ENCODE peak calls at places on chromosomes 3 and 15, in seven cellular contexts. One of them, this sample, is unnamed.

GRCh38 chr15:53230473-53230872 is 440.3 kb upstream of the ONECUT1 start:
- DNase-seq in A673: no peak
- DNase-seq in ovary: no peak
- DNase-seq in fibroblast of lung: no peak
- DNase-seq in CD4-positive, CD25-positive, alpha-beta regulatory T cell: no peak
- DNase-seq in lung: no peak
- DNase-seq in GM23338: no peak
- DNase-seq in this sample: no peak

GRCh38 chr15:57312323-57313133 is 63.8 kb upstream of the CGNL1 start:
- DNase-seq in ovary: no peak
- DNase-seq in CD4-positive, CD25-positive, alpha-beta regulatory T cell: no peak
- DNase-seq in lung: no peak
- DNase-seq in fibroblast of lung: no peak
- DNase-seq in GM23338: no peak
- DNase-seq in A673: no peak
- DNase-seq in this sample: no peak

GRCh38 chr3:158936530-158937113 is 134.8 kb downstream of the MFSD1 start:
- DNase-seq in fibroblast of lung: no peak
- DNase-seq in lung: no peak
- DNase-seq in CD4-positive, CD25-positive, alpha-beta regulatory T cell: no peak
- DNase-seq in ovary: no peak
- DNase-seq in GM23338: peak
- DNase-seq in A673: no peak
- DNase-seq in this sample: no peak

GRCh38 chr3:28575100-28575747 is 226.6 kb upstream of the AZI2 start:
- DNase-seq in fibroblast of lung: peak
- DNase-seq in ovary: peak
- DNase-seq in A673: no peak
- DNase-seq in CD4-positive, CD25-positive, alpha-beta regulatory T cell: no peak
- DNase-seq in lung: no peak
- DNase-seq in GM23338: peak
- DNase-seq in this sample: peak

GRCh38 chr3:179613807-179614206 is 9.2 kb downstream of the NDUFB5 start:
- DNase-seq in ovary: no peak
- DNase-seq in GM23338: no peak
- DNase-seq in CD4-positive, CD25-positive, alpha-beta regulatory T cell: no peak
- DNase-seq in lung: no peak
- DNase-seq in fibroblast of lung: peak
- DNase-seq in A673: no peak
- DNase-seq in this sample: no peak

GRCh38 chr3:46959169-46959515 is 17.4 kb downstream of the CCDC12 start:
- DNase-seq in CD4-positive, CD25-positive, alpha-beta regulatory T cell: peak
- DNase-seq in ovary: no peak
- DNase-seq in lung: no peak
- DNase-seq in GM23338: no peak
- DNase-seq in A673: no peak
- DNase-seq in fibroblast of lung: no peak
- DNase-seq in this sample: no peak

GRCh38 chr15:74295800-74296199 is 59.7 kb downstream of the CCDC33 start:
- DNase-seq in ovary: no peak
- DNase-seq in GM23338: no peak
- DNase-seq in A673: no peak
- DNase-seq in CD4-positive, CD25-positive, alpha-beta regulatory T cell: no peak
- DNase-seq in fibroblast of lung: no peak
- DNase-seq in lung: no peak
- DNase-seq in this sample: no peak

GRCh38 chr15:71344316-71344715 is 229.0 kb downstream of the THSD4 start:
- DNase-seq in CD4-positive, CD25-positive, alpha-beta regulatory T cell: no peak
- DNase-seq in fibroblast of lung: no peak
- DNase-seq in GM23338: no peak
- DNase-seq in ovary: no peak
- DNase-seq in lung: no peak
- DNase-seq in A673: no peak
- DNase-seq in this sample: no peak

GRCh38 chr15:82595203-82595602 is 52.0 kb downstream of the CPEB1 start:
- DNase-seq in lung: no peak
- DNase-seq in ovary: no peak
- DNase-seq in A673: no peak
- DNase-seq in fibroblast of lung: no peak
- DNase-seq in GM23338: no peak
- DNase-seq in CD4-positive, CD25-positive, alpha-beta regulatory T cell: no peak
- DNase-seq in this sample: no peak

GRCh38 chr3:194941360-194941955 is 255.8 kb downstream of the FAM43A start:
- DNase-seq in lung: no peak
- DNase-seq in A673: no peak
- DNase-seq in fibroblast of lung: no peak
- DNase-seq in GM23338: no peak
- DNase-seq in CD4-positive, CD25-positive, alpha-beta regulatory T cell: no peak
- DNase-seq in ovary: no peak
- DNase-seq in this sample: no peak

GRCh38 chr15:49235446-49236207 is 65.6 kb downstream of the GALK2 start:
- DNase-seq in A673: peak
- DNase-seq in GM23338: peak
- DNase-seq in lung: no peak
- DNase-seq in CD4-positive, CD25-positive, alpha-beta regulatory T cell: peak
- DNase-seq in fibroblast of lung: peak
- DNase-seq in ovary: peak
- DNase-seq in this sample: peak

GRCh38 chr3:112424394-112424793 is 74.9 kb downstream of the BTLA start:
- DNase-seq in lung: no peak
- DNase-seq in fibroblast of lung: no peak
- DNase-seq in ovary: no peak
- DNase-seq in CD4-positive, CD25-positive, alpha-beta regulatory T cell: no peak
- DNase-seq in A673: no peak
- DNase-seq in GM23338: no peak
- DNase-seq in this sample: no peak

GRCh38 chr3:166011771-166012170 is 174.5 kb upstream of the BCHE start:
- DNase-seq in A673: no peak
- DNase-seq in GM23338: no peak
- DNase-seq in lung: no peak
- DNase-seq in fibroblast of lung: no peak
- DNase-seq in CD4-positive, CD25-positive, alpha-beta regulatory T cell: no peak
- DNase-seq in ovary: no peak
- DNase-seq in this sample: no peak

GRCh38 chr3:140151321-140151720 is 216.3 kb downstream of the CLSTN2 start:
- DNase-seq in A673: no peak
- DNase-seq in ovary: no peak
- DNase-seq in fibroblast of lung: no peak
- DNase-seq in GM23338: no peak
- DNase-seq in CD4-positive, CD25-positive, alpha-beta regulatory T cell: no peak
- DNase-seq in lung: no peak
- DNase-seq in this sample: no peak
- H3K27ac ChIP-seq in A673: no peak
- H3K27ac ChIP-seq in ovary: no peak
- H3K27ac ChIP-seq in fibroblast of lung: no peak
- H3K27ac ChIP-seq in GM23338: no peak
- H3K27ac ChIP-seq in CD4-positive, CD25-positive, alpha-beta regulatory T cell: no peak
- H3K27ac ChIP-seq in lung: no peak
- H3K27ac ChIP-seq in this sample: no peak

GRCh38 chr3:198028718-198029117 is 68.7 kb downstream of the LMLN start:
- DNase-seq in GM23338: no peak
- DNase-seq in ovary: no peak
- DNase-seq in A673: no peak
- DNase-seq in lung: no peak
- DNase-seq in fibroblast of lung: peak
- DNase-seq in CD4-positive, CD25-positive, alpha-beta regulatory T cell: no peak
- DNase-seq in this sample: no peak

GRCh38 chr3:198027045-198027798 is 67.2 kb downstream of the LMLN start:
- DNase-seq in CD4-positive, CD25-positive, alpha-beta regulatory T cell: no peak
- DNase-seq in ovary: no peak
- DNase-seq in GM23338: no peak
- DNase-seq in A673: no peak
- DNase-seq in fibroblast of lung: no peak
- DNase-seq in lung: no peak
- DNase-seq in this sample: no peak

GRCh38 chr3:198030125-198030524 is 70.1 kb downstream of the LMLN start:
- DNase-seq in lung: no peak
- DNase-seq in ovary: no peak
- DNase-seq in GM23338: no peak
- DNase-seq in A673: no peak
- DNase-seq in fibroblast of lung: no peak
- DNase-seq in CD4-positive, CD25-positive, alpha-beta regulatory T cell: no peak
- DNase-seq in this sample: no peak

GRCh38 chr3:198025644-198026043 is 65.6 kb downstream of the LMLN start:
- DNase-seq in fibroblast of lung: no peak
- DNase-seq in CD4-positive, CD25-positive, alpha-beta regulatory T cell: no peak
- DNase-seq in GM23338: no peak
- DNase-seq in ovary: no peak
- DNase-seq in A673: no peak
- DNase-seq in lung: no peak
- DNase-seq in this sample: no peak

GRCh38 chr3:198027799-198028390 is 67.9 kb downstream of the LMLN start:
- DNase-seq in GM23338: no peak
- DNase-seq in lung: no peak
- DNase-seq in A673: no peak
- DNase-seq in ovary: no peak
- DNase-seq in CD4-positive, CD25-positive, alpha-beta regulatory T cell: no peak
- DNase-seq in fibroblast of lung: no peak
- DNase-seq in this sample: no peak
- H3K27ac ChIP-seq in GM23338: no peak
- H3K27ac ChIP-seq in lung: no peak
- H3K27ac ChIP-seq in A673: no peak
- H3K27ac ChIP-seq in ovary: no peak
- H3K27ac ChIP-seq in CD4-positive, CD25-positive, alpha-beta regulatory T cell: no peak
- H3K27ac ChIP-seq in fibroblast of lung: no peak
- H3K27ac ChIP-seq in this sample: no peak

GRCh38 chr15:68375191-68375631 is 56.8 kb downstream of the ITGA11 start:
- DNase-seq in CD4-positive, CD25-positive, alpha-beta regulatory T cell: no peak
- DNase-seq in ovary: peak
- DNase-seq in fibroblast of lung: no peak
- DNase-seq in GM23338: no peak
- DNase-seq in lung: no peak
- DNase-seq in A673: no peak
- DNase-seq in this sample: no peak
- H3K27ac ChIP-seq in CD4-positive, CD25-positive, alpha-beta regulatory T cell: no peak
- H3K27ac ChIP-seq in ovary: no peak
- H3K27ac ChIP-seq in fibroblast of lung: no peak
- H3K27ac ChIP-seq in GM23338: no peak
- H3K27ac ChIP-seq in lung: no peak
- H3K27ac ChIP-seq in A673: no peak
- H3K27ac ChIP-seq in this sample: no peak

DNA sequence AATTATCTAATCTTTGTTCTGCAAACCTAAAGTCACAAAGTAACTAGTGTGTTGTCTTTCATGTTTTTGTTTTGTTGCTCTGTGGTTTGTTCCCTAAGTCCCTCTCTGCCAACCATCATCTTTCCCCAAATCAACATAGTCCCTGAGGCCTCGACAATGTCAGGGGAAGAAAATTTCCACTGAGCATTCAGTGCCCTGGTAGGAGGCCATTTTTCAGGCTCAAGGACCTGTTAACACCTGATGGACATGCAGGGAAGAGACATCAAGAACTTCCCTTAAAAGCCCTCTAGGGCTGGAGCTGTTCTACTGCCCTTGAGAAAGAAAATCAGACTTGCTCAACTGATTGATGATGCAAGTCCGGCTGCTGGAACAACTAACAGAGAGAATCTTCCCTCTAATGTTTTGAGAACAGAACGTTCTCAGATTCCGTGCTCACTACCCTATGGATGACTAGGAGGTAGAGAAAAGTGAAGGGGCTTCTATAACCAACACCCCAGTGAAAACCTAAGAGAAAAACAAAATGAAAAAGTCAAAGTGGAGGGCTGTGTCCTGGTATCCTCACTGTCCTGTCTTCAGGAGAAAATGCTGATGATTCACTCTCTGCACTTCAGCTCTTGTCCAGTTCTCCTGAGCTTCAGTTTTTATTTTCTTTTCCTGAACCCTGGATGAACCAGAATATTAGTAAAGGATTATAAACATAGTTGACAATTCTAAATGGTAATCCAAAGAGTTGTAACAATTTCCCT is 373.1 kb downstream of the FOXP1 start:
- DNase-seq in fibroblast of lung: peak
- DNase-seq in A673: no peak
- DNase-seq in GM23338: no peak
- DNase-seq in ovary: no peak
- DNase-seq in CD4-positive, CD25-positive, alpha-beta regulatory T cell: no peak
- DNase-seq in lung: peak
- DNase-seq in this sample: no peak
- H3K27ac ChIP-seq in fibroblast of lung: no peak
- H3K27ac ChIP-seq in A673: peak
- H3K27ac ChIP-seq in GM23338: no peak
- H3K27ac ChIP-seq in ovary: peak
- H3K27ac ChIP-seq in CD4-positive, CD25-positive, alpha-beta regulatory T cell: peak
- H3K27ac ChIP-seq in lung: peak
- H3K27ac ChIP-seq in this sample: peak

GRCh38 chr3:149593416-149594160 is 64.2 kb downstream of the WWTR1 start:
- DNase-seq in CD4-positive, CD25-positive, alpha-beta regulatory T cell: no peak
- DNase-seq in fibroblast of lung: no peak
- DNase-seq in GM23338: peak
- DNase-seq in A673: no peak
- DNase-seq in ovary: no peak
- DNase-seq in lung: no peak
- DNase-seq in this sample: no peak

GRCh38 chr3:149600619-149601018 is 57.2 kb downstream of the WWTR1 start:
- DNase-seq in CD4-positive, CD25-positive, alpha-beta regulatory T cell: no peak
- DNase-seq in lung: no peak
- DNase-seq in GM23338: no peak
- DNase-seq in fibroblast of lung: no peak
- DNase-seq in A673: peak
- DNase-seq in ovary: no peak
- DNase-seq in this sample: no peak

GRCh38 chr3:149599236-149599635 is 58.6 kb downstream of the WWTR1 start:
- DNase-seq in A673: no peak
- DNase-seq in fibroblast of lung: peak
- DNase-seq in ovary: no peak
- DNase-seq in lung: no peak
- DNase-seq in GM23338: no peak
- DNase-seq in CD4-positive, CD25-positive, alpha-beta regulatory T cell: no peak
- DNase-seq in this sample: peak

GRCh38 chr3:149592758-149593240 is 65.0 kb downstream of the WWTR1 start:
- DNase-seq in fibroblast of lung: no peak
- DNase-seq in A673: peak
- DNase-seq in CD4-positive, CD25-positive, alpha-beta regulatory T cell: no peak
- DNase-seq in lung: no peak
- DNase-seq in ovary: peak
- DNase-seq in GM23338: no peak
- DNase-seq in this sample: peak

DNA sequence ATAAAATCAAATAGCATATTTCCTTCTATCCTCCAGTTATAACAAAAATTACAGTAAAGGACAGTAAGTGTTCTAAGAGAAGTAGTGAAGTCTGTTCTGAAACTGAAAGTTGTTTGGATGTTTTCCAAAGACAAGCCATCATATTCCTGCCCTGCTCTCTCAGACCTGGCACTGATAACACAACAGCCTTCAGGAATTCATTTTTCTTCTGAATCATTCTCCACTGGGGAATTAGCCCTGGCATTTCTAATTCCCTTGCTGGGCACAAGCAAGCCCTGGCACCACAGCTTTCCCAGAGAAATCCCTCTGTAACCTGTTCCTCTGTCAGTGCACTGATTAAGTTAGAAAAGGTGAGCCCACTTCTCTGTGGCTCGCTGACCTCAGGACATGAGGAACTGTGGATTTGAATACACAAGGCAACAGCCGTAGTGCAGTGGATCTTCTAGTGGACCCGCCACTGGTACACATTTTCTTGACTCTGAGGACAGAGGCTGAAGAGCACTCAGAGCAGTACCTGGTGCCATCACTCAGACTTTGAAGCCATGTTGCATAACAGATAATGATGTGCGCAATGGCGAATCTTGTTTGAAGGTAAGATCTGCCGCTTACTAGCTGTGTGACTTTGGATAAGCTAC is 61.6 kb downstream of the WWTR1 start:
- DNase-seq in ovary: no peak
- DNase-seq in GM23338: no peak
- DNase-seq in A673: no peak
- DNase-seq in CD4-positive, CD25-positive, alpha-beta regulatory T cell: no peak
- DNase-seq in fibroblast of lung: peak
- DNase-seq in lung: no peak
- DNase-seq in this sample: no peak
- H3K27ac ChIP-seq in ovary: no peak
- H3K27ac ChIP-seq in GM23338: no peak
- H3K27ac ChIP-seq in A673: no peak
- H3K27ac ChIP-seq in CD4-positive, CD25-positive, alpha-beta regulatory T cell: no peak
- H3K27ac ChIP-seq in fibroblast of lung: no peak
- H3K27ac ChIP-seq in lung: peak
- H3K27ac ChIP-seq in this sample: peak

This sample was measured in left ventricle myocardium inferior.